ENCODE peak calls at places on chromosomes 5 and 9, in four cellular contexts. G, R, E and M are unnamed samples. For H3K9me3 and H3K36me3, the result is how much of the 10 kb centered on the place peaks cover.

GRCh38 chr5:54388811-54389210 is 66.7 kb upstream of the HSPB3 start:
- DNase-seq in G (no peak), R (no peak), E (no peak), M (no peak)

GRCh38 chr9:8800196-8800595 is 1000.6 kb upstream of the DMAC1 start:
- DNase-seq in G (no peak), R (no peak), E (no peak), M (no peak)

GRCh38 chr5:77733130-77733529 is 43.0 kb downstream of the TBCA start:
- DNase-seq in G (no peak), R (no peak), E (no peak), M (no peak)

GRCh38 chr9:124133752-124134151 is 122.2 kb downstream of the LHX2 start:
- DNase-seq in G (peak), R (no peak), E (no peak), M (no peak)

GRCh38 chr5:74042559-74043357 is 416.8 kb downstream of the ARHGEF28 start:
- DNase-seq in G (no peak), R (peak), E (no peak), M (no peak)

GRCh38 chr9:97710356-97711222 is 13.4 kb upstream of the XPA start:
- DNase-seq in G (peak), R (no peak), E (no peak), M (peak)

GRCh38 chr9:13274901-13275641 is 4.4 kb downstream of the MPDZ start:
- DNase-seq in G (no peak), R (no peak), E (no peak), M (no peak)

GRCh38 chr9:35605336-35606137 is 475 bp downstream of the TESK1 start:
- DNase-seq in G (peak), R (peak), E (no peak), M (peak)

GRCh38 chr5:180704362-180704761 is 35.5 kb downstream of the OR2Y1 start:
- DNase-seq in G (no peak), R (no peak), E (peak), M (no peak)

GRCh38 chr9:21964925-21965385 is 29.2 kb downstream of the CDKN2A start:
- DNase-seq in G (peak), R (no peak), E (no peak), M (peak)

GRCh38 chr5:119105971-119106370 is 35.1 kb downstream of the DMXL1 start:
- DNase-seq in G (no peak), R (no peak), E (no peak), M (no peak)

GRCh38 chr9:132806723-132807421 is 71.2 kb downstream of the AK8 start:
- DNase-seq in G (no peak), R (no peak), E (no peak), M (no peak)

GRCh38 chr9:94852373-94852772 is 125.9 kb downstream of the AOPEP start:
- DNase-seq in G (no peak), R (no peak), E (no peak), M (no peak)

GRCh38 chr5:91345466-91345865 is 37.7 kb downstream of the ARRDC3 start:
- DNase-seq in G (no peak), R (no peak), E (no peak), M (no peak)

GRCh38 chr5:88203977-88204735 is 64.5 kb downstream of the TMEM161B start:
- DNase-seq in G (no peak), R (no peak), E (no peak), M (peak)

GRCh38 chr9:131407717-131408195 is 13.9 kb downstream of the PRRC2B start:
- DNase-seq in G (peak), R (peak), E (no peak), M (peak)

GRCh38 chr9:37054513-37054776 is 20.4 kb upstream of the PAX5 start:
- DNase-seq in G (no peak), R (no peak), E (no peak), M (no peak)

GRCh38 chr9:23608456-23608855 is 217.6 kb downstream of the ELAVL2 start:
- DNase-seq in G (no peak), R (no peak), E (no peak), M (no peak)

GRCh38 chr5:89499787-89500186 is 616.8 kb upstream of the MEF2C start:
- DNase-seq in G (no peak), R (no peak), E (no peak), M (no peak)

GRCh38 chr5:142661957-142662356 is 23.9 kb downstream of the FGF1 start:
- DNase-seq in G (no peak), R (no peak), E (no peak), M (no peak)

GRCh38 chr5:178318382-178318781 is 85.8 kb upstream of the PHYKPL start:
- DNase-seq in G (no peak), R (no peak), E (no peak), M (no peak)

GRCh38 chr9:12699529-12699928 is 6.3 kb downstream of the TYRP1 start:
- DNase-seq in G (no peak), R (no peak), E (no peak), M (no peak)

GRCh38 chr5:11617080-11617479 is 287.2 kb downstream of the CTNND2 start:
- DNase-seq in G (no peak), R (no peak), E (no peak), M (no peak)

GRCh38 chr5:149455889-149456409 is 76.9 kb upstream of the IL17B start:
- DNase-seq in G (no peak), R (peak), E (no peak), M (no peak)

GRCh38 chr5:1763548-1763911 is 36.1 kb downstream of the MRPL36 start:
- DNase-seq in G (peak), R (peak), E (peak), M (peak)

GRCh38 chr5:58268263-58268662 is 191.6 kb downstream of the PLK2 start:
- DNase-seq in G (no peak), R (peak), E (no peak), M (no peak)

GRCh38 chr5:58019614-58020013 is 440.3 kb downstream of the PLK2 start:
- DNase-seq in G (peak), R (peak), E (no peak), M (no peak)

GRCh38 chr5:939368-939767 is 46.7 kb downstream of the TRIP13 start:
- DNase-seq in G (no peak), R (no peak), E (no peak), M (no peak)

DNA sequence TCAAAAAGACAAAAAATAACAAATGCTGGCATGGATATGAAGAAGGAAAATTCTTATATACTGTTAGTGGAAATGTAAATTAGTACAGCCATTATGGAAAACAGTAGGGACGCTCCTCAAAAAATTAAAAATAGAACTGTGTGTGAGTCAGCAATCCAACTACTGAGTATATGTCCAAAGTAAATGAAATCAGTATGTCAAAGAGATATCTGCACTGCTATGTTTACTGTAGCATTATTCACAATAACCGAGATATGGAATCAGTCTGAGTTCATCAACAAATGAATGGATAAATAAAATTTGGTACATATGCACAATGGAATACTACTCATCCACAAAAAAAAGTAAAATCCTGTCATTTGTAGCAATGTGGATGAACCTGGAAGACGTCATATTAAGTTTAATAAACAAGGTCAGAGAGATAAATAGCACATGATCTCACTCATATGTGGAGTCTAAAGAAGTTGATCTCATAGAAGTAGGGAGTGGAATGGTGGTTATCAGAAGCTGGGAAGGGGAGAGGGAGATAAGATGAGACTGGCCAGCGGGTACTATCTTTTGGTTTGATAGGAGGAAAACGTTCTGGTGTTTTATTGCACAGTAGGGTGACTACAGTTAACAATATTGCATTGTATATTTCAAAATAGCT is 16.7 kb upstream of the SHC3 start:
- DNase-seq in G (no peak), R (no peak), E (no peak), M (no peak)
- H3K9me3 ChIP-seq in G (under half), R (under half), E (under half), M (under half)

GRCh38 chr9:129441852-129442251 is 179.0 kb downstream of the C9orf50 start:
- DNase-seq in G (peak), R (no peak), E (no peak), M (no peak)
- H3K36me3 ChIP-seq in G (under half), R (under half), E (under half), M (under half)

DNA sequence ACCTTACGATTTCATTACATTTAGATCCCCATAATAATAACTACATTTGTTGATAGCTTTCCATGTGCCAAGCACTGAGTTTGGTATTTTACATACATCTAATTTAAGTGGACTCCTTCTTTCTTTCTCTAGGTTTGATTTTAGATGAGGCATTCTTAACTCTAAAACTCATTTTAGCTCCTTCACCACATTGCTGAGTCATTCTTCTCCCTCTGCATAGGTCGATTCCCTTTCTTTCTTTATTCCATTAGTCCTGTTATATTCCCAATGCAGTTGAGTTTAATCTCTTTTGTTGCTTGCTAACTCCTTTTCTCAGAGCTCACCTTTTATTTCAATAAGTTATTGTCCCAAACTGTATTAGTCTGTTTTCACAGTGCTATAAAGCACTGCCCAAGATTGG is 329.8 kb downstream of the TAF11L14 start:
- DNase-seq in G (no peak), R (no peak), E (no peak), M (no peak)
- H3K9me3 ChIP-seq in G (under half), R (under half), E (under half), M (under half)

GRCh38 chr5:132927355-132927754 is 36.1 kb downstream of the AFF4 start:
- DNase-seq in G (no peak), R (no peak), E (no peak), M (no peak)

GRCh38 chr5:132928008-132928407 is 35.4 kb downstream of the AFF4 start:
- DNase-seq in G (no peak), R (no peak), E (no peak), M (no peak)

GRCh38 chr5:132926437-132926836 is 37.0 kb downstream of the AFF4 start:
- DNase-seq in G (no peak), R (no peak), E (no peak), M (no peak)
- H3K36me3 ChIP-seq in G (under half), R (half or more), E (under half), M (under half)

DNA sequence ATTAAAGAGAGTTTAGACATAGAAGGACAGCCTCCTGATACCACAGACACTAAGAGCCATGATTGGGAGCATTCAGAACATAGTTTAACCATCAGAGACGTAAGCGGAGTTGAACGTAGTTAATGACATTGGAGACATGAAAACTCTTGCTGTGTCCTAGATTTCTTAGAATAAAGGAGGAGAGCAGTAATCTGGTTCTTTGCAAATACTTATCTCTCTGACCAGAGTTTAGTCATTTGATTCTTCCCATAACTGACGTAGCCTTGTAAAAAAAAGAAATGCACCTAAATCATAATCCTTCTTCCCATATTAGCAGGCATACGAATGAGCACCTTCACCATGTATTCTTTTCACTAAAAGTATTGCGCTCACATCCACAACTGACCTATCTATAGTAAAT is 433.3 kb upstream of the SMC2 start:
- DNase-seq in G (no peak), R (no peak), E (no peak), M (no peak)
- H3K9me3 ChIP-seq in G (under half), R (under half), E (under half), M (under half)

GRCh38 chr5:62348723-62349481 is 42.9 kb downstream of the KIF2A start:
- DNase-seq in G (no peak), R (no peak), E (no peak), M (no peak)
- H3K36me3 ChIP-seq in G (under half), R (half or more), E (under half), M (under half)

DNA sequence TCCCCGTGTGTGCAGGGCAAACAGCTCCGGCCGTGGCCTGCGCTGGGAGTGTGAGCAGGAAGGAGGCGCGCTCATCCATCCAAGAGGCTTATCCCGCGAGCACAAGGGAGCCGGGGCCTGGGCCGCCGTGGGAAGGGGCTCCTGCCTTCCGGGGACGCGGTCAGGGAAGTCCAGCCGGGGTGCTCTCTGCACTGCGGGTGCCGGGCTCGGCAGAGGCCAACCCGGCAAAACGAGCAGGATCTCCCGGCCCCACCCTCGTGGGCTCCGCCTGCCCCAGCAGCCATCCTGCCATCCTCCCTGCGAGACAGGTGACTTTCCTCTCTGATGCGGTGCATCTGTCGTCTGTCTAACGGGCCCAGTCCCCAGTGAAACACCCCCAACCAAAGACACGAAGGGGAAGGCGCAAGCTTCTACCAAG is 244.2 kb downstream of the AUH start:
- DNase-seq in G (no peak), R (no peak), E (no peak), M (no peak)
- H3K9me3 ChIP-seq in G (under half), R (under half), E (under half), M (under half)

DNA sequence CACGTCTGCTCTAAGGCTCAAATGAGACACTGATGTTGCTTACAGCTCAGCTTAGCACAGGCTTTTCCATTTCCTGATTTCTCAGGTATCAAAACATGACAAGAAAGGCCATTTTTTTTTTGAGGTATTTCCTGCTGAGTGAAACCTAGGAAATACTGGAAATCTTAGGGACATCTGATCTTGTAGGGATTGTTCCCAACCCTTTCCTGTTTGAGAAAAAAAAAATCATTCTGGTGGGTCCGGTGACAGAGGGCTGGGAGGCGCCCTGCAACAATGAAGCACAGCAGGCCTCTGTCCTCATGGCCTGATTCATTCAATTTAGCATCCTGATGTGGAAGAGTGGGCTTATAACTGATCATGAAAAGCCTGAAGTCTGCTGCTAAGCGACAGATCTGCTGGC is 3.0 kb upstream of the C9orf153 start:
- DNase-seq in G (no peak), R (no peak), E (no peak), M (no peak)
- H3K36me3 ChIP-seq in G (under half), R (under half), E (under half), M (under half)

GRCh38 chr5:141398608-141399007 is 861 bp downstream of the PCDHGB5 start:
- DNase-seq in G (no peak), R (no peak), E (no peak), M (no peak)

GRCh38 chr5:141388661-141389060 is 1.2 kb downstream of the PCDHGB4 start:
- DNase-seq in G (no peak), R (no peak), E (no peak), M (no peak)

GRCh38 chr5:141389153-141390042 is 1.9 kb downstream of the PCDHGB4 start:
- DNase-seq in G (no peak), R (no peak), E (no peak), M (no peak)

GRCh38 chr5:141393267-141393666 is 834 bp downstream of the PCDHGA8 start:
- DNase-seq in G (no peak), R (no peak), E (no peak), M (no peak)

DNA sequence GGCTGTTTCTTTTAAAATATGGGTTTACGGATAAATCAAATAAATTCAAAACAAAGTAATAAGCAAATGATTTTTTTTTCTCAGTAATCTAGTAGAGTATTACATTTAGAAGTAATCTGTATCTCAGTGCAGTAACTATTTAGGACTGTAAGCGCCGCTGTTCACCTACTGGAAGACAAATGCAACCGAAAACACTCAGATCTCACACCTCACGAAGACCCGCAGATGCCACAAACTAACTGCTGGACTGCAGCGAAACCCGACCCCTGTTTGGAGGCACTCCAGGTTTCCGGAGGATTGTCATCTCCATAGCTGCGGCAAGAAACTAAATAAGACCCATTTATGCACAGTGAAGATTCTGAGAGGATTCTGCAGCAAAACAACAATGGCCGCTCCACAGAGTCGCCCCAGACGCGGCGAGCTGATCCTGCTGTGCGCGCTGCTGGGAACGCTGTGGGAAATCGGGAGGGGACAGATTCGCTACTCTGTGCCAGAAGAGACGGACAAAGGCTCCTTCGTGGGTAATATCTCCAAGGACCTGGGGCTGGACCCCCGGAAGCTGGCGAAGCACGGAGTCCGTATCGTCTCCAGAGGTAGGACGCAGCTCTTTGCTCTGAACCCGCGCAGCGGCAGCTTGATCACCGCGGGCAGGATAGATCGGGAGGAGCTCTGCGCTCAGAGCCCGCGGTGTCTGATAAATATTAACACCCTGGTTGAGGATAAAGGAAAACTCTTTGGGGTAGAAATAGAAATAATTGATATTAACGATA is at the start of gene PCDHGA8:
- DNase-seq in G (no peak), R (no peak), E (no peak), M (no peak)
- H3K9me3 ChIP-seq in G (half or more), R (half or more), E (under half), M (under half)

DNA sequence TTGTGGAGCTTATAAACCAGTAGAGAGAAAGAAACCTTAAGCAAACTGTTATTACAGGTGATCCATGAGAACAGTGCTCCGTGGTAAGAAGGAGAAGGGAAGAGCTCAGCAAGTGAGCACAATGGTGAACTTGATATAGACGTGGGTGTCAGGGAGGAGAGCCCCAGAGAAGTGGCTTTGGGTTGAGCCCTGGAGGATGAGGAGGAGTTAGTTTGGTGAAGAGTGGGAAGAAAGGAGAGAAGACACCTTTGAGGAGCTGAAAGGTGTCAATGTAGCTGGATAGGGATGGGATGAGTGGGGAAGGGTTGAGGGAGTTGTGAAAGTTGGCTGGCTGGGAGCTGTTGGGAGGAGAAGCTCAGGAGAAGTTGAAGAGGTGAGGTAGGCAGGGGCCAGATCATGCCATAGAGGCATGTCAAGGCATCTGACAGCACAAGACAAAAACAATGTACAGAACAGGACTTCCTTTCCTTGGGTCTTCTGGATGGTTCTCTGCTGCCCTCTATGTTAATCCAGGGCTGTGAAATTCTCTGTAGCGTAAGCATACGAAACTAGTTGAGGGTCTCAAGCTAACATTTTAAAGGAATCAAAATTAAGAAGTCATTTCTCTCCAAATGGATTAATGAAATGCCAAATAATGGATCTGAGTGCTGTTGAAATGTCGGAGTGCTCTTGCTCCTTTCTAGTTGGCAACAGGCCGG is 501.9 kb downstream of the KDM4C start:
- DNase-seq in G (no peak), R (no peak), E (no peak), M (no peak)
- H3K36me3 ChIP-seq in G (under half), R (under half), E (under half), M (under half)